ENCODE peak calls at places on chromosomes 1 and 21, in six cellular contexts. X is glutamatergic neuron, C is WTC11, A is foreskin fibroblast, E is HFF-Myc, D is heart left ventricle. T is an unnamed sample.

GRCh38 chr1:228004331-228004871 is 2.4 kb upstream of the WNT3A start:
- DNase-seq in X (no peak), C (peak), A (no peak), E (no peak), D (no peak), T (no peak)

GRCh38 chr1:206953126-206953525 is 6.9 kb upstream of the PIGR start:
- DNase-seq in X (no peak), C (no peak), A (no peak), E (no peak), D (no peak), T (no peak)

GRCh38 chr1:91757760-91758545 is 128.0 kb downstream of the TGFBR3 start:
- DNase-seq in X (no peak), C (no peak), A (peak), E (no peak), D (no peak), T (no peak)

GRCh38 chr1:181159451-181160151 is 71.1 kb downstream of the IER5 start:
- DNase-seq in X (no peak), C (no peak), A (no peak), E (no peak), D (no peak), T (no peak)

GRCh38 chr1:27664291-27664690 is 7.7 kb downstream of the IFI6 start:
- DNase-seq in X (no peak), C (no peak), A (peak), E (no peak), D (no peak), T (no peak)

GRCh38 chr1:30677471-30677870 is 45.9 kb downstream of the MATN1 start:
- DNase-seq in X (no peak), C (no peak), A (no peak), E (no peak), D (peak), T (no peak)

GRCh38 chr1:20829531-20829930 is 42.4 kb upstream of the HP1BP3 start:
- DNase-seq in X (no peak), C (no peak), A (no peak), E (no peak), D (no peak), T (no peak)

GRCh38 chr21:43269461-43269860 is 100.7 kb downstream of the CRYAA start:
- DNase-seq in X (no peak), C (peak), A (no peak), E (no peak), D (peak), T (no peak)

GRCh38 chr1:229117664-229118300 is 153.1 kb upstream of the RAB4A start:
- DNase-seq in X (no peak), C (no peak), A (peak), E (no peak), D (peak), T (no peak)

GRCh38 chr1:93296555-93297154 is 49.1 kb upstream of the DR1 start:
- DNase-seq in X (no peak), C (peak), A (no peak), E (no peak), D (no peak), T (no peak)

GRCh38 chr1:206508956-206509355 is 1.6 kb downstream of the RASSF5 start:
- DNase-seq in X (no peak), C (no peak), A (peak), E (no peak), D (no peak), T (no peak)

GRCh38 chr1:214422137-214422671 is 129.2 kb downstream of the PTPN14 start:
- DNase-seq in X (no peak), C (no peak), A (peak), E (no peak), D (no peak), T (no peak)

GRCh38 chr1:112359961-112360767 is 35.9 kb upstream of the CTTNBP2NL start:
- DNase-seq in X (no peak), C (peak), A (peak), E (no peak), D (no peak), T (no peak)

GRCh38 chr21:46393941-46394818 is 64.5 kb upstream of the DIP2A start:
- DNase-seq in X (no peak), C (no peak), A (no peak), E (no peak), D (peak), T (no peak)

GRCh38 chr1:51648180-51649109 is 31.6 kb downstream of the OSBPL9 start:
- DNase-seq in X (no peak), C (no peak), A (peak), E (no peak), D (no peak), T (no peak)

GRCh38 chr1:115837762-115838421 is 3.0 kb downstream of the NHLH2 start:
- DNase-seq in X (peak), C (peak), A (peak), E (no peak), D (no peak), T (peak)

GRCh38 chr1:27296773-27297214 is 25.2 kb upstream of the TMEM222 start:
- DNase-seq in X (peak), C (peak), A (peak), E (no peak), D (peak), T (peak)

GRCh38 chr1:158961178-158961577 is 29.8 kb downstream of the PYHIN1 start:
- DNase-seq in X (no peak), C (no peak), A (peak), E (no peak), D (no peak), T (no peak)

DNA sequence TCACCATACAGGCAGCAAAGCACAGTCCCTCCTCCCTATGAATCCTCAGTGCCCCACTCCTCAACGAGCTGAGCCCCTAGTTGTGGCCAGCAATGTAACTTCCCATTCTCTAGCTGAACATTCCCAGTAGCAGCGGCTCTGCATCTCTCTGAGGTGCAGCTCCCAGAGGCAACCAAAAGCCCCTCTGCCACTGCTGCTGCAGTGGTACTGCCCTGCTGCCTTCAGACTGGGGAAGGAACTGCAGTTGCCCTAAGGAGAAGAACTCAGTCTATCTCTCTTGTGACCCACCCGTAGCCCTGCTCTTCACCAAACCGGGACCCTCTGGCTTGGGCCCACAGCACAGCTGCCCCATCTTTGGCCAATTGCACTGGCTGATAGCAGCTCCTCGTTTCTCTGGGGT is 31.6 kb downstream of the PYHIN1 start:
- DNase-seq in X (no peak), C (no peak), A (no peak), E (no peak), D (no peak), T (no peak)
- TF ChIP-seq CTCF in X (no peak), C (no peak), A (no peak), E (no peak), D (no peak), T (no peak)

GRCh38 chr1:147390185-147390542 is 147.7 kb downstream of the CHD1L start:
- DNase-seq in X (no peak), C (no peak), A (no peak), E (no peak), D (no peak), T (no peak)
- TF ChIP-seq CTCF in X (no peak), C (no peak), A (no peak), E (no peak), D (no peak), T (no peak)

DNA sequence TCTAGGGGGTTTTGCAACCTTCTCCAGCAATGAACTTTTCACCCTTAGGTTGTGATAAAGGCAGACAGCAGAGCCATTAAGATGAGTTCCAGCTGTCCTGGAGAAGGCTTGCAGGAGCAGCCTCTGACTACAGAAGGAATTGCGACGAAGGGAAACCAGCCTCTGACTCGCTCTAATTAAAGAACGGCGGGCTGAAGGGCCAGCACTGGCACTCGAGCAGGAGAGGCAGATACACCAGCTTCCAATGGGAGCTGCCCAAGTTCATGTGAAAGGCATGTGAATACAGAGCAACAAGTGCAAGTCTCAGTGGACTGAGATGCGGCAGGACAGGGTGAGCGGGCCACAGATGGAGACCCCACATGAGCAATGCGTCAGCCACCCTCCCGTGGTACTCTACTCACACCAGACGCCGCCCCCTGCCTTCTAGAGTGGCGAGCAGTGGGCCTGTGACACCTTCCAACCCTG is 15.7 kb downstream of the RCC2 start:
- DNase-seq in X (no peak), C (no peak), A (peak), E (no peak), D (no peak), T (no peak)
- TF ChIP-seq CTCF in X (no peak), C (no peak), A (no peak), E (no peak), D (no peak), T (no peak)

DNA sequence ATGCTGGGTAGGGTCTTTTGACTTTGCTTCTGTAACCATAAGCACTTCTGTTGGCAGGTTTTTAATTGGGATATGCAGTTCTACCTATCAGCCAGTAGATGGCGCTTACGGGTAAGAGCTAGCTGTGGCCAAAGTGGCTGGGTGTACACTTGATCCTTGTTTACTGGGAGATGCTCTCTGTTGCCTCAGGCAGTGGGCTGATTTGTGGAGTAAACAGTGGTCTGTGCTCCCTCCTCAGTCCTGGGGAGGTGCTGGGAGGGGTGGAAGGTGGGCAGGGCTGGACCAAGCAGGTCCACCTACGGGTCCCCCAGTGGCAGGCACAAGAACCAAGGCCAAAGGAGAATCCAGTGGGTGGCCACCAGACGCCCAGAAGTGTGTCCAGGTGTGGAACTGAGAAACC is 43.4 kb downstream of the RALGPS2 start:
- DNase-seq in X (no peak), C (no peak), A (peak), E (no peak), D (peak), T (no peak)
- TF ChIP-seq CTCF in X (peak), C (peak), A (peak), E (peak), D (peak), T (peak)

DNA sequence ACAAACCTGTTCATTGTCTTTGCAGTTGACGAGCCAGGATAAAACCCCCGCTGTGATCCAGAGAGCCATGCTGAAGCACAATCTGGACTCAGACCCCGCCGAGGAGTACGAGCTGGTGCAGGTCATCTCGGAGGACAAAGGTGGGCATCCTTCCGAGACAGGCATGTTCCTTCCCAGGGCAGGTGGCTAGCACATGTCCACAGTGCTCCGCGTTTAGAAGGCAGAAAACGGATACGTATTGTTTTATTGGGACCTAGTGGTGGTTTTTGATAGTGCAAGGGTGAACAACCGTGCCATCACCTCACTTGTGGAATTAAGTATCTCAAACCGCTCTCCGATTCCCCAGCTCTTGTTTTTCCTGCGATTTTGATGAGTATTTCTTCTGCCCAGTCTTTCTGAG is 115.3 kb downstream of the COLGALT2 start:
- DNase-seq in X (no peak), C (no peak), A (no peak), E (no peak), D (no peak), T (no peak)
- TF ChIP-seq CTCF in X (peak), C (no peak), A (no peak), E (no peak), D (peak), T (peak)

GRCh38 chr1:221276911-221277310 is 397.7 kb downstream of the HLX start:
- DNase-seq in X (no peak), C (no peak), A (no peak), E (no peak), D (no peak), T (no peak)

GRCh38 chr1:221271696-221272095 is 392.5 kb downstream of the HLX start:
- DNase-seq in X (no peak), C (no peak), A (no peak), E (no peak), D (no peak), T (no peak)

GRCh38 chr1:221274373-221274772 is 395.1 kb downstream of the HLX start:
- DNase-seq in X (peak), C (no peak), A (no peak), E (no peak), D (peak), T (no peak)

GRCh38 chr1:221268295-221268694 is 389.1 kb downstream of the HLX start:
- DNase-seq in X (no peak), C (no peak), A (peak), E (peak), D (no peak), T (no peak)

GRCh38 chr1:221272940-221273339 is 393.7 kb downstream of the HLX start:
- DNase-seq in X (no peak), C (no peak), A (peak), E (no peak), D (no peak), T (no peak)
- TF ChIP-seq CTCF in X (no peak), C (no peak), A (no peak), E (no peak), D (peak), T (no peak)

DNA sequence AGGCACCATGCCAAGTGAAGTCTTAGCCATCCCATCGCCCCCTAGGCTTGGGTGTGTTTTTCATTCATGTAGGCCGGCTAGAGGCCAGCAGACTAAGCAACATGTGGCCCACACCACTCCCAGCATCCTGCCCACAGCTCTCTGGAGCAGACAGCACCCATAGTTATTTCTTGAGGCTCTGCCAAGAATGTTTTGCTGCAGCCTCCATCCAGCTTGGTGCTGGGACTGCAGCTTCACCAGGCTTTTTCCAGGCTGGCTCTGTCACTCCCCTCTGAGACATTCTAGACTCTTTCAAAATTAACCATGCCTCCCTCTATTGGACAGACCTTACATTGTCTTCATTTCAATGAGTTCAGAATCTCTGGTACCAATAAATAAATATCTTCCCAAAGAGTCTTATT is 104.2 kb downstream of the DUSP10 start:
- DNase-seq in X (no peak), C (no peak), A (peak), E (peak), D (no peak), T (no peak)
- TF ChIP-seq CTCF in X (no peak), C (no peak), A (no peak), E (no peak), D (no peak), T (no peak)

T was measured in mesothelial cell of epicardium.